ENCODE peak calls at places on chromosomes 7 and 10, in six cellular contexts. C is psoas muscle; O is fibroblast of lung; J is H9; B is CD8-positive, alpha-beta T cell; K is sigmoid colon. X is an unnamed sample.

GRCh38 chr7:158865462-158865922 is 9.1 kb downstream of the DYNC2I1 start:
- DNase-seq in O (no peak), K (no peak), C (no peak), J (no peak), B (no peak), X (no peak)

GRCh38 chr10:59907918-59908807 is 1.8 kb upstream of the CCDC6 start:
- DNase-seq in B (no peak), C (peak), K (peak), J (peak), O (peak), X (no peak)

GRCh38 chr10:99430116-99430450 is 341 bp downstream of the GOT1 start:
- DNase-seq in B (no peak), C (no peak), O (peak), J (no peak), K (no peak), X (peak)

GRCh38 chr7:157271315-157271990 is 65.4 kb upstream of the DNAJB6 start:
- DNase-seq in O (peak), C (no peak), K (peak), B (no peak), J (no peak), X (no peak)

GRCh38 chr10:37634351-37634880 is 223.0 kb downstream of the ZNF248 start:
- DNase-seq in B (no peak), K (no peak), O (no peak), C (no peak), J (no peak), X (no peak)

GRCh38 chr7:15720849-15721471 is 34.5 kb upstream of the MEOX2 start:
- DNase-seq in O (peak), C (no peak), K (peak), J (no peak), B (no peak), X (no peak)

GRCh38 chr10:13449296-13449695 is 79.5 kb downstream of the BEND7 start:
- DNase-seq in B (no peak), K (no peak), J (no peak), O (peak), C (no peak), X (no peak)

GRCh38 chr7:81415181-81415580 is 354.7 kb downstream of the HGF start:
- DNase-seq in C (no peak), J (no peak), B (no peak), K (no peak), O (peak), X (no peak)

GRCh38 chr7:52684388-52684787 is 351.0 kb upstream of the POM121L12 start:
- DNase-seq in K (no peak), B (no peak), J (no peak), C (no peak), O (no peak), X (no peak)

GRCh38 chr7:26200113-26200443 is 468 bp downstream of the HNRNPA2B1 start:
- DNase-seq in O (no peak), B (peak), K (peak), C (peak), J (peak), X (no peak)

GRCh38 chr7:44906980-44907379 is 21.6 kb upstream of the PURB start:
- DNase-seq in O (no peak), J (no peak), C (no peak), B (no peak), K (no peak), X (no peak)

GRCh38 chr7:34747842-34748241 is 89.8 kb downstream of the NPSR1 start:
- DNase-seq in K (no peak), C (no peak), B (no peak), J (no peak), O (no peak), X (no peak)

GRCh38 chr7:22786290-22786932 is 36.2 kb downstream of the TOMM7 start:
- DNase-seq in C (no peak), K (no peak), B (no peak), O (no peak), J (no peak), X (no peak)

GRCh38 chr10:32139223-32140073 is 83.2 kb upstream of the KIF5B start:
- DNase-seq in B (no peak), J (peak), C (peak), K (peak), O (peak), X (no peak)

GRCh38 chr10:97867220-97867800 is 17.7 kb downstream of the GOLGA7B start:
- DNase-seq in J (no peak), C (no peak), B (no peak), O (no peak), K (peak), X (no peak)

GRCh38 chr10:71743099-71743838 is 23.7 kb upstream of the C10orf105 start:
- DNase-seq in O (no peak), C (no peak), J (no peak), B (no peak), K (no peak), X (no peak)

GRCh38 chr7:37354661-37355131 is 94.0 kb downstream of the ELMO1 start:
- DNase-seq in O (peak), C (peak), B (no peak), K (peak), J (no peak), X (no peak)

GRCh38 chr7:30510124-30511074 is 5.8 kb upstream of the GGCT start:
- DNase-seq in J (no peak), K (no peak), B (no peak), C (no peak), O (peak), X (no peak)

GRCh38 chr7:85413718-85414117 is 226.9 kb upstream of the SEMA3D start:
- DNase-seq in B (no peak), C (no peak), J (no peak), O (no peak), K (no peak), X (no peak)

GRCh38 chr7:28732037-28732869 is 225.9 kb downstream of the TRIL start:
- DNase-seq in B (no peak), O (peak), C (no peak), K (no peak), J (no peak), X (no peak)

GRCh38 chr7:142811154-142811737 is 40.5 kb downstream of the PRSS2 start:
- DNase-seq in C (no peak), K (no peak), O (peak), B (no peak), J (no peak), X (no peak)

DNA sequence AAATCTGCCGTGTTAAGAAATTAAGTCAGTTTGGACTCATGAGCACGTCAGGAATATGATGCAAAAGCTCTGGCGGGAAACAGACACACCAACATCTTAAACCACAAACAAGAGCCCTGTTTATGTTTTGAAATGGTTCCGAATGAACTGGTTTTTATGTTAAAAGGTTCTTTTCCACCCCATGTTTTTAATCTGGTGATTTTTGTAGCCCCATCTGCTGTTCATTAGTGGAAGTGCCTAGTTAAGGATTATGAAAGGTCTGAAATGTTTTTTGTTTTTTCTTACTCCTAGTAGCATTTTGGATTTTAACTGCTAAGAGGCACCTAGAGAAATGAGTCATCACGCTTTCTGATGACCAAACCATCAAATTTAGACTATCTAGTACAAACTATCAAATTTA is 404.1 kb upstream of the MKI67 start:
- DNase-seq in J (no peak), O (no peak), B (no peak), K (no peak), C (no peak), X (no peak)
- TF ChIP-seq CTCF in J (peak), O (peak), B (no peak), K (peak), C (peak), X (peak)

GRCh38 chr7:32660936-32661335 is 165.6 kb downstream of the AVL9 start:
- DNase-seq in J (no peak), B (no peak), O (no peak), C (no peak), K (no peak), X (no peak)
- TF ChIP-seq CTCF in J (no peak), B (no peak), O (no peak), C (no peak), K (no peak), X (no peak)

DNA sequence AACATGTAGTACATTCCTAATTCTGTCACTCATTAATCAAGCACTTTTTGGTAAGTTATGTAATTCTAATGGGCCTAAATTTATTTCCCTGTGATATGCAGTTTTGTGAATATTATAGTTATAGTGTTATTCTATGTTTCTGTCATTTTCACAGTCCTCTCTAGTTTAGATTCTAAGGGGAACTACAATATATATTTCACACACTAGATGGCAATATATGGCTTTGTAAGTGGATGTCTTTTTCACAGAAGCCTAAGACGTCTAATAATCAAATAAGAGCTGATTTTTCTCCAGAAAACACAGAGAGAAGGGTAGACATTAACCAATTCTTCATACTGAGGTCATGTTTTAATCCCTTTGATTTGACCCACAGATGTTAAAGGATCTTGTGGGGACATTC is 18.0 kb downstream of the RNLS start:
- DNase-seq in B (no peak), K (no peak), J (no peak), O (peak), C (no peak), X (no peak)
- TF ChIP-seq CTCF in B (peak), K (no peak), J (peak), O (peak), C (peak), X (peak)

GRCh38 chr7:78019457-78020130 is 221.0 kb downstream of the PHTF2 start:
- DNase-seq in B (no peak), C (peak), O (peak), K (peak), J (peak), X (peak)
- TF ChIP-seq CTCF in B (no peak), C (peak), O (no peak), K (no peak), J (no peak), X (no peak)

X was measured in GM12864.